ENCODE peak calls at places on chromosomes 1 and 21, in five cellular contexts. D, Z, Q, W and R are unnamed samples.

GRCh38 chr21:36507397-36508018 is 27.6 kb upstream of the CLDN14 start:
- DNase-seq in W (no peak), Z (no peak), Q (no peak), D (no peak), R (no peak)

GRCh38 chr1:244865028-244865371 is 657 bp upstream of the HNRNPU start:
- DNase-seq in W (no peak), Z (no peak), D (no peak), Q (no peak), R (peak; percentile 30)

GRCh38 chr1:115807723-115808122 is 33.2 kb downstream of the NHLH2 start:
- DNase-seq in Z (peak; percentile 64), D (peak; percentile 51), W (peak; percentile 82), Q (peak; percentile 73), R (peak; percentile 88)

GRCh38 chr1:19610282-19610978 is 33.7 kb upstream of the NBL1 start:
- DNase-seq in Z (peak; percentile 10), D (no peak), W (peak; percentile 31), Q (no peak), R (no peak)

GRCh38 chr1:1599919-1600860 is at the start of gene FNDC10:
- DNase-seq in D (no peak), Q (no peak), W (no peak), Z (no peak), R (peak; percentile 59)

GRCh38 chr1:193368302-193368701 is 181.9 kb upstream of the B3GALT2 start:
- DNase-seq in W (peak; percentile 2), Q (no peak), Z (no peak), D (no peak), R (peak; percentile 35)

GRCh38 chr1:65791860-65792670 is 630 bp upstream of the PDE4B start:
- DNase-seq in Q (no peak), Z (no peak), W (peak; percentile 16), D (no peak), R (peak; percentile 3)

GRCh38 chr1:193700710-193701355 is 514.4 kb upstream of the B3GALT2 start:
- DNase-seq in W (peak; percentile 41), Z (peak; percentile 86), D (no peak), Q (peak; percentile 60), R (peak; percentile 45)

GRCh38 chr1:18783705-18784522 is 75.5 kb downstream of the TAS1R2 start:
- DNase-seq in D (no peak), Q (no peak), Z (no peak), W (no peak), R (no peak)

GRCh38 chr1:212234431-212235298 is 50.5 kb upstream of the PPP2R5A start:
- DNase-seq in Z (peak; percentile 92), W (peak; percentile 97), D (peak; percentile 70), Q (peak; percentile 90), R (peak; percentile 95)

GRCh38 chr1:87644500-87645245 is 316.0 kb downstream of the LMO4 start:
- DNase-seq in Z (peak; percentile 94), Q (no peak), W (peak; percentile 66), D (no peak), R (no peak)

GRCh38 chr1:71561729-71562128 is 480.9 kb upstream of the ZRANB2 start:
- DNase-seq in W (peak; percentile 81), D (no peak), Z (no peak), Q (peak; percentile 1), R (peak; percentile 73)

GRCh38 chr1:173669491-173669941 is at the start of gene ANKRD45:
- DNase-seq in Q (peak; percentile 25), W (peak; percentile 31), D (no peak), Z (no peak), R (peak; percentile 76)

GRCh38 chr1:32885691-32886011 is 640 bp upstream of the HPCA start:
- DNase-seq in W (no peak), D (no peak), Z (no peak), Q (no peak), R (no peak)

GRCh38 chr1:24535021-24535424 is 20.9 kb upstream of the NCMAP start:
- DNase-seq in Z (no peak), W (no peak), D (peak; percentile 7), Q (no peak), R (no peak)

GRCh38 chr1:109247401-109248365 is 1.7 kb upstream of the CELSR2 start:
- DNase-seq in W (no peak), D (no peak), Q (no peak), Z (no peak), R (no peak)

GRCh38 chr1:210123924-210124589 is 108.5 kb upstream of the SERTAD4 start:
- DNase-seq in D (no peak), W (peak; percentile 87), Q (peak; percentile 75), Z (peak; percentile 39), R (peak; percentile 17)

GRCh38 chr1:23528245-23528978 is 2.6 kb downstream of the E2F2 start:
- DNase-seq in Z (peak; percentile 77), Q (peak; percentile 92), W (peak; percentile 88), D (peak; percentile 58), R (peak; percentile 77)

GRCh38 chr1:34286547-34286946 is 109.8 kb downstream of the C1orf94 start:
- DNase-seq in Z (no peak), W (no peak), D (no peak), Q (no peak), R (no peak)

GRCh38 chr1:189657715-189658114 is 819.9 kb downstream of the BRINP3 start:
- DNase-seq in D (no peak), Z (no peak), W (no peak), Q (peak; percentile 25), R (no peak)

GRCh38 chr1:221510793-221511503 is 230.9 kb downstream of the DUSP10 start:
- DNase-seq in Q (no peak), D (no peak), Z (no peak), W (no peak), R (no peak)

GRCh38 chr1:235545294-235545930 is 41.2 kb upstream of the B3GALNT2 start:
- DNase-seq in D (no peak), W (no peak), Q (no peak), Z (no peak), R (no peak)

GRCh38 chr1:54199151-54199764 is 572 bp downstream of the CYB5RL start:
- DNase-seq in D (no peak), W (peak; percentile 13), Q (peak; percentile 27), Z (no peak), R (no peak)

GRCh38 chr1:92951141-92951582 is 10.1 kb downstream of the DIPK1A start:
- DNase-seq in W (peak; percentile 87), D (no peak), Z (no peak), Q (no peak), R (peak; percentile 67)

GRCh38 chr1:81446006-81446669 is 354.6 kb upstream of the ADGRL2 start:
- DNase-seq in Q (no peak), D (no peak), Z (no peak), W (no peak), R (no peak)

GRCh38 chr1:31111290-31111951 is 45.9 kb upstream of the PUM1 start:
- DNase-seq in Z (peak; percentile 29), D (no peak), Q (peak; percentile 17), W (peak; percentile 59), R (peak; percentile 91)

GRCh38 chr1:18058522-18058921 is 49.1 kb upstream of the IGSF21 start:
- DNase-seq in Q (no peak), D (no peak), W (no peak), Z (no peak), R (no peak)

GRCh38 chr1:93824869-93825268 is 54.1 kb downstream of the DNTTIP2 start:
- DNase-seq in D (no peak), Q (no peak), Z (no peak), W (no peak), R (no peak)

GRCh38 chr1:94540440-94541174 is 952 bp downstream of the F3 start:
- DNase-seq in Q (no peak), Z (no peak), D (no peak), W (no peak), R (no peak)